ENCODE peak calls at places on chromosome 22, in seven cellular contexts. One of them, this sample, is unnamed.

GRCh38 chr22:31496735-31497146 is 405 bp downstream of the SFI1 start:
- DNase-seq in omental fat pad: no peak
- DNase-seq in tibial artery: no peak
- DNase-seq in WERI-Rb-1: no peak
- DNase-seq in neural crest cell: no peak
- DNase-seq in mammary epithelial cell: no peak
- DNase-seq in cardiac muscle cell: no peak
- DNase-seq in this sample: no peak

GRCh38 chr22:31532060-31532459 is 35.7 kb downstream of the SFI1 start:
- DNase-seq in omental fat pad: no peak
- DNase-seq in tibial artery: no peak
- DNase-seq in WERI-Rb-1: no peak
- DNase-seq in neural crest cell: no peak
- DNase-seq in mammary epithelial cell: no peak
- DNase-seq in cardiac muscle cell: no peak
- DNase-seq in this sample: no peak

GRCh38 chr22:39559456-39560105 is 11.0 kb upstream of the CACNA1I start:
- DNase-seq in omental fat pad: no peak
- DNase-seq in tibial artery: no peak
- DNase-seq in WERI-Rb-1: peak
- DNase-seq in neural crest cell: no peak
- DNase-seq in mammary epithelial cell: no peak
- DNase-seq in cardiac muscle cell: peak
- DNase-seq in this sample: peak

GRCh38 chr22:17205432-17205831 is 13.8 kb downstream of the ADA2 start:
- DNase-seq in omental fat pad: no peak
- DNase-seq in tibial artery: no peak
- DNase-seq in WERI-Rb-1: no peak
- DNase-seq in neural crest cell: no peak
- DNase-seq in mammary epithelial cell: no peak
- DNase-seq in cardiac muscle cell: no peak
- DNase-seq in this sample: no peak

GRCh38 chr22:27581688-27582087 is 219.9 kb downstream of the MN1 start:
- DNase-seq in omental fat pad: no peak
- DNase-seq in tibial artery: peak
- DNase-seq in WERI-Rb-1: no peak
- DNase-seq in neural crest cell: no peak
- DNase-seq in mammary epithelial cell: no peak
- DNase-seq in cardiac muscle cell: no peak
- DNase-seq in this sample: no peak

GRCh38 chr22:27668828-27669797 is 132.4 kb downstream of the MN1 start:
- DNase-seq in omental fat pad: no peak
- DNase-seq in tibial artery: no peak
- DNase-seq in WERI-Rb-1: peak
- DNase-seq in neural crest cell: no peak
- DNase-seq in mammary epithelial cell: no peak
- DNase-seq in cardiac muscle cell: peak
- DNase-seq in this sample: peak

GRCh38 chr22:20636075-20636812 is 128.8 kb downstream of the MED15 start:
- DNase-seq in omental fat pad: no peak
- DNase-seq in tibial artery: no peak
- DNase-seq in WERI-Rb-1: no peak
- DNase-seq in neural crest cell: no peak
- DNase-seq in mammary epithelial cell: no peak
- DNase-seq in cardiac muscle cell: no peak
- DNase-seq in this sample: no peak

GRCh38 chr22:31650391-31650790 is 11.6 kb downstream of the PISD start:
- DNase-seq in omental fat pad: no peak
- DNase-seq in tibial artery: no peak
- DNase-seq in WERI-Rb-1: no peak
- DNase-seq in neural crest cell: no peak
- DNase-seq in mammary epithelial cell: peak
- DNase-seq in cardiac muscle cell: no peak
- DNase-seq in this sample: peak

GRCh38 chr22:22748756-22749155 is 104.3 kb downstream of the GGTLC2 start:
- DNase-seq in omental fat pad: no peak
- DNase-seq in tibial artery: no peak
- DNase-seq in WERI-Rb-1: no peak
- DNase-seq in neural crest cell: no peak
- DNase-seq in mammary epithelial cell: no peak
- DNase-seq in cardiac muscle cell: no peak
- DNase-seq in this sample: no peak

GRCh38 chr22:22746963-22747933 is 102.8 kb downstream of the GGTLC2 start:
- DNase-seq in omental fat pad: no peak
- DNase-seq in tibial artery: no peak
- DNase-seq in WERI-Rb-1: no peak
- DNase-seq in neural crest cell: no peak
- DNase-seq in mammary epithelial cell: no peak
- DNase-seq in cardiac muscle cell: no peak
- DNase-seq in this sample: no peak

GRCh38 chr22:22746061-22746962 is 101.9 kb downstream of the GGTLC2 start:
- DNase-seq in omental fat pad: no peak
- DNase-seq in tibial artery: no peak
- DNase-seq in WERI-Rb-1: no peak
- DNase-seq in neural crest cell: no peak
- DNase-seq in mammary epithelial cell: no peak
- DNase-seq in cardiac muscle cell: no peak
- DNase-seq in this sample: no peak

GRCh38 chr22:22749167-22749758 is 104.8 kb downstream of the GGTLC2 start:
- DNase-seq in omental fat pad: no peak
- DNase-seq in tibial artery: no peak
- DNase-seq in WERI-Rb-1: no peak
- DNase-seq in neural crest cell: no peak
- DNase-seq in mammary epithelial cell: no peak
- DNase-seq in cardiac muscle cell: no peak
- DNase-seq in this sample: no peak

GRCh38 chr22:22748297-22748743 is 103.9 kb downstream of the GGTLC2 start:
- DNase-seq in omental fat pad: no peak
- DNase-seq in tibial artery: peak
- DNase-seq in WERI-Rb-1: peak
- DNase-seq in neural crest cell: peak
- DNase-seq in mammary epithelial cell: peak
- DNase-seq in cardiac muscle cell: no peak
- DNase-seq in this sample: no peak
- TF ChIP-seq CTCF in omental fat pad: no peak
- TF ChIP-seq CTCF in tibial artery: peak
- TF ChIP-seq CTCF in WERI-Rb-1: peak
- TF ChIP-seq CTCF in neural crest cell: peak
- TF ChIP-seq CTCF in mammary epithelial cell: peak
- TF ChIP-seq CTCF in cardiac muscle cell: peak
- TF ChIP-seq CTCF in this sample: peak

GRCh38 chr22:29727248-29727551 is 7.4 kb downstream of the CABP7 start:
- DNase-seq in omental fat pad: no peak
- DNase-seq in tibial artery: peak
- DNase-seq in WERI-Rb-1: peak
- DNase-seq in neural crest cell: peak
- DNase-seq in mammary epithelial cell: no peak
- DNase-seq in cardiac muscle cell: peak
- DNase-seq in this sample: peak

GRCh38 chr22:29724843-29725242 is 5.0 kb downstream of the CABP7 start:
- DNase-seq in omental fat pad: no peak
- DNase-seq in tibial artery: no peak
- DNase-seq in WERI-Rb-1: no peak
- DNase-seq in neural crest cell: no peak
- DNase-seq in mammary epithelial cell: no peak
- DNase-seq in cardiac muscle cell: no peak
- DNase-seq in this sample: no peak

GRCh38 chr22:29726104-29726503 is 6.3 kb downstream of the CABP7 start:
- DNase-seq in omental fat pad: no peak
- DNase-seq in tibial artery: no peak
- DNase-seq in WERI-Rb-1: no peak
- DNase-seq in neural crest cell: no peak
- DNase-seq in mammary epithelial cell: no peak
- DNase-seq in cardiac muscle cell: no peak
- DNase-seq in this sample: no peak

GRCh38 chr22:29729161-29729560 is 9.4 kb downstream of the CABP7 start:
- DNase-seq in omental fat pad: no peak
- DNase-seq in tibial artery: no peak
- DNase-seq in WERI-Rb-1: no peak
- DNase-seq in neural crest cell: no peak
- DNase-seq in mammary epithelial cell: no peak
- DNase-seq in cardiac muscle cell: no peak
- DNase-seq in this sample: no peak

DNA sequence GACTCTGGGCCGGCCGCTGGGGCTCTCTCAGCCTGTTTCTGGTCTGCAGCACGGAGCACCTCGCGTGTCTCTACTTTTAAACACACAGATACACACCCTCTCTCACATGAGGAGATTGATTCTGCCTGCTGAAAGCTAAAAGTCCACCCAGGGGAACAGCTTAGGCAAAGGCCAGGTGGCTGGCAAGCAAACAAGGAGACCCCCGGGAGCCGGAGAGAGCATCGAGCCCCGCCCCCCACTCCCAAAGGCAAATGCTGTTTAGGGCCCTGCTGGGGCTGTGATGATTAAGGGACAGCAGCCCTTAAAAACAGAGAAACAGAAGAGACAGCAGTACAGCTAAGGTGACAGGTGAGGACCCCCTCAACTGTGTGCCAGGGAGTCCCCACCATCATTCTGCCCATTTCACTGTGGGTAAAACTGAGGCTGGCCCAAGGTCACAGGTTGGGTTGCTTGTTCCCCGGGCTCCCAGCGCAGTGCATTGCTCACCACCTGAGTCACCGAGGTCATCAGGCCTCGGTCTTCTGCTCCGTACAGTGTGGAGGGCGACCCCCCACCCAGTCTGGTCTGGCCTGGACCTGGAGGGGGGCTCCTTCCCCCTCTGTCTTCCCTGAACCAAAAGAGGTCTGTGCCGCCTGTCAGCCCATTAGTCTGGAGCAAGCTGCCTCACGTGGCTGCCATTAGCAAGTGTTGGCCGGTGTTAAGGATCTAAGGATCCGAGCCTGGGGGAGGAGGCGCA is 6.9 kb downstream of the CABP7 start:
- DNase-seq in omental fat pad: no peak
- DNase-seq in tibial artery: no peak
- DNase-seq in WERI-Rb-1: no peak
- DNase-seq in neural crest cell: no peak
- DNase-seq in mammary epithelial cell: no peak
- DNase-seq in cardiac muscle cell: no peak
- DNase-seq in this sample: no peak
- TF ChIP-seq CTCF in omental fat pad: no peak
- TF ChIP-seq CTCF in tibial artery: no peak
- TF ChIP-seq CTCF in WERI-Rb-1: no peak
- TF ChIP-seq CTCF in neural crest cell: no peak
- TF ChIP-seq CTCF in mammary epithelial cell: no peak
- TF ChIP-seq CTCF in cardiac muscle cell: no peak
- TF ChIP-seq CTCF in this sample: no peak

DNA sequence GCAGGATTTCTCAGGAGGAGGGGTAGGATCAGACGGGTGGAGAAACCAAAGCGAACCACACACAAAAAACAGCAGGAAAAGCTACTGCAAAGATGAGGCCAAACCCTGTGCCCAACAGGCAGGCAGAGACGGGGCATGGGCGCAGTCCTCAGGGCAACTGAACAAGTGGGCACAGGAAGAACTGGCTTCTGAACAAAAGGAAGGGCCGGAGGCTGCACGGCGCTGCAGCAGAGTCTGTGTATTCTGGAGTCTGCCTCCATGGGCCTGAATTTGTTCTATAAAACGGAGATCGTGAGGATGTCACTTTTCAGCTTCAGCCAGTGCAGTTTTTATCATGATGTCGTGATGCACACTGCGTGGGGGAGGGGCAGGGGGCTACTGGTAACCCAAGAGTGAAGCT is 1026.0 kb downstream of the TBC1D22A start:
- DNase-seq in omental fat pad: no peak
- DNase-seq in tibial artery: no peak
- DNase-seq in WERI-Rb-1: no peak
- DNase-seq in neural crest cell: no peak
- DNase-seq in mammary epithelial cell: no peak
- DNase-seq in cardiac muscle cell: no peak
- DNase-seq in this sample: no peak
- TF ChIP-seq CTCF in omental fat pad: no peak
- TF ChIP-seq CTCF in tibial artery: no peak
- TF ChIP-seq CTCF in WERI-Rb-1: no peak
- TF ChIP-seq CTCF in neural crest cell: no peak
- TF ChIP-seq CTCF in mammary epithelial cell: no peak
- TF ChIP-seq CTCF in cardiac muscle cell: no peak
- TF ChIP-seq CTCF in this sample: no peak

GRCh38 chr22:22811016-22812009 is 76.3 kb upstream of the IGLL5 start:
- DNase-seq in omental fat pad: no peak
- DNase-seq in tibial artery: no peak
- DNase-seq in WERI-Rb-1: no peak
- DNase-seq in neural crest cell: no peak
- DNase-seq in mammary epithelial cell: no peak
- DNase-seq in cardiac muscle cell: no peak
- DNase-seq in this sample: no peak

GRCh38 chr22:22813126-22814075 is 74.2 kb upstream of the IGLL5 start:
- DNase-seq in omental fat pad: no peak
- DNase-seq in tibial artery: no peak
- DNase-seq in WERI-Rb-1: no peak
- DNase-seq in neural crest cell: no peak
- DNase-seq in mammary epithelial cell: no peak
- DNase-seq in cardiac muscle cell: no peak
- DNase-seq in this sample: no peak

GRCh38 chr22:22812031-22812905 is 75.3 kb upstream of the IGLL5 start:
- DNase-seq in omental fat pad: no peak
- DNase-seq in tibial artery: no peak
- DNase-seq in WERI-Rb-1: no peak
- DNase-seq in neural crest cell: no peak
- DNase-seq in mammary epithelial cell: no peak
- DNase-seq in cardiac muscle cell: no peak
- DNase-seq in this sample: no peak

GRCh38 chr22:22810471-22810870 is 77.1 kb upstream of the IGLL5 start:
- DNase-seq in omental fat pad: no peak
- DNase-seq in tibial artery: no peak
- DNase-seq in WERI-Rb-1: no peak
- DNase-seq in neural crest cell: no peak
- DNase-seq in mammary epithelial cell: no peak
- DNase-seq in cardiac muscle cell: no peak
- DNase-seq in this sample: no peak

DNA sequence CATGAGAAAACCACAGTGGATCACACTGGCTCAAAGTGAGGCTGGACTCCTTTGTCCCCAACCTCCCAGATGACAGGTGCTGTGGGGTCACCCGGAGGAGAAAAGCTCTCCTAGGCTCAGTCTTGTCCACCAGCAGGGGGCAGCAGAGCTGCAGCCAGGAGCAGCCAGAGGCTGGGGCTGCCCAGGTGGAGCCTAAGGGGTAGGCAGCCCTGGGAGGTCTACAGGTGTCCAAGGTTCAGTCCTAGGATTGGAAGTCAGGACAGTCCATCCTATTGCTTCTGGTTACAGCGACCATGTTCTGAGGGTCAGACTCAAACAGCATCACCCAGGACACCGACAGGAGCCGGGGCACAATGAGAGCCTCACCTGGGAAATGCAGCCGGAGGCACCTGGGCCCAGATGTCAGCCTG is 77.6 kb upstream of the IGLL5 start:
- DNase-seq in omental fat pad: no peak
- DNase-seq in tibial artery: no peak
- DNase-seq in WERI-Rb-1: peak
- DNase-seq in neural crest cell: peak
- DNase-seq in mammary epithelial cell: no peak
- DNase-seq in cardiac muscle cell: no peak
- DNase-seq in this sample: peak
- TF ChIP-seq CTCF in omental fat pad: no peak
- TF ChIP-seq CTCF in tibial artery: peak
- TF ChIP-seq CTCF in WERI-Rb-1: peak
- TF ChIP-seq CTCF in neural crest cell: peak
- TF ChIP-seq CTCF in mammary epithelial cell: peak
- TF ChIP-seq CTCF in cardiac muscle cell: peak
- TF ChIP-seq CTCF in this sample: peak

GRCh38 chr22:50641696-50642607 is 14.0 kb upstream of the ARSA start:
- DNase-seq in omental fat pad: no peak
- DNase-seq in tibial artery: no peak
- DNase-seq in WERI-Rb-1: no peak
- DNase-seq in neural crest cell: peak
- DNase-seq in mammary epithelial cell: no peak
- DNase-seq in cardiac muscle cell: peak
- DNase-seq in this sample: no peak
- TF ChIP-seq CTCF in omental fat pad: no peak
- TF ChIP-seq CTCF in tibial artery: no peak
- TF ChIP-seq CTCF in WERI-Rb-1: peak
- TF ChIP-seq CTCF in neural crest cell: no peak
- TF ChIP-seq CTCF in mammary epithelial cell: peak
- TF ChIP-seq CTCF in cardiac muscle cell: peak
- TF ChIP-seq CTCF in this sample: no peak